ENCODE peak calls at places on chromosomes 7 and 10, in eight cellular contexts. D, Y, I, H, C, R, S and E are unnamed samples.

GRCh38 chr7:11300231-11300630 is 326.6 kb downstream of the PHF14 start:
- DNase-seq in D (no peak), Y (no peak), I (no peak), H (no peak), C (no peak), R (no peak), S (no peak), E (no peak)

GRCh38 chr10:24872049-24872789 is 80.2 kb downstream of the PRTFDC1 start:
- DNase-seq in D (no peak), Y (no peak), I (no peak), H (no peak), C (no peak), R (no peak), S (no peak), E (no peak)

GRCh38 chr10:75858357-75858756 is 426.9 kb downstream of the LRMDA start:
- DNase-seq in D (no peak), Y (no peak), I (no peak), H (no peak), C (no peak), R (no peak), S (no peak), E (no peak)

GRCh38 chr10:96648297-96648696 is 61.5 kb upstream of the TM9SF3 start:
- DNase-seq in D (no peak), Y (no peak), I (no peak), H (no peak), C (no peak), R (no peak), S (no peak), E (no peak)

GRCh38 chr10:121788115-121788514 is 139.7 kb downstream of the ATE1 start:
- DNase-seq in D (no peak), Y (no peak), I (no peak), H (no peak), C (no peak), R (no peak), S (no peak), E (no peak)

GRCh38 chr10:116255931-116256748 is 16.9 kb downstream of the GFRA1 start:
- DNase-seq in D (no peak), Y (no peak), I (no peak), H (no peak), C (no peak), R (no peak), S (no peak), E (no peak)

GRCh38 chr7:52764502-52765169 is 270.8 kb upstream of the POM121L12 start:
- DNase-seq in D (no peak), Y (no peak), I (no peak), H (no peak), C (no peak), R (no peak), S (no peak), E (no peak)

GRCh38 chr10:70474780-70475179 is 3.8 kb upstream of the PALD1 start:
- DNase-seq in D (no peak), Y (no peak), I (no peak), H (no peak), C (no peak), R (no peak), S (no peak), E (no peak)

GRCh38 chr7:13181221-13181620 is 493.8 kb downstream of the ARL4A start:
- DNase-seq in D (no peak), Y (no peak), I (no peak), H (no peak), C (no peak), R (no peak), S (no peak), E (no peak)

GRCh38 chr10:15485027-15485426 is 113.9 kb upstream of the FAM171A1 start:
- DNase-seq in D (no peak), Y (no peak), I (no peak), H (no peak), C (no peak), R (no peak), S (no peak), E (no peak)

GRCh38 chr10:15482168-15482567 is 111.1 kb upstream of the FAM171A1 start:
- DNase-seq in D (no peak), Y (no peak), I (no peak), H (no peak), C (no peak), R (no peak), S (no peak), E (no peak)

GRCh38 chr10:15485684-15486316 is 114.7 kb upstream of the FAM171A1 start:
- DNase-seq in D (no peak), Y (no peak), I (no peak), H (no peak), C (no peak), R (no peak), S (no peak), E (no peak)

GRCh38 chr10:15484128-15484527 is 113.0 kb upstream of the FAM171A1 start:
- DNase-seq in D (no peak), Y (no peak), I (no peak), H (no peak), C (no peak), R (no peak), S (no peak), E (no peak)

DNA sequence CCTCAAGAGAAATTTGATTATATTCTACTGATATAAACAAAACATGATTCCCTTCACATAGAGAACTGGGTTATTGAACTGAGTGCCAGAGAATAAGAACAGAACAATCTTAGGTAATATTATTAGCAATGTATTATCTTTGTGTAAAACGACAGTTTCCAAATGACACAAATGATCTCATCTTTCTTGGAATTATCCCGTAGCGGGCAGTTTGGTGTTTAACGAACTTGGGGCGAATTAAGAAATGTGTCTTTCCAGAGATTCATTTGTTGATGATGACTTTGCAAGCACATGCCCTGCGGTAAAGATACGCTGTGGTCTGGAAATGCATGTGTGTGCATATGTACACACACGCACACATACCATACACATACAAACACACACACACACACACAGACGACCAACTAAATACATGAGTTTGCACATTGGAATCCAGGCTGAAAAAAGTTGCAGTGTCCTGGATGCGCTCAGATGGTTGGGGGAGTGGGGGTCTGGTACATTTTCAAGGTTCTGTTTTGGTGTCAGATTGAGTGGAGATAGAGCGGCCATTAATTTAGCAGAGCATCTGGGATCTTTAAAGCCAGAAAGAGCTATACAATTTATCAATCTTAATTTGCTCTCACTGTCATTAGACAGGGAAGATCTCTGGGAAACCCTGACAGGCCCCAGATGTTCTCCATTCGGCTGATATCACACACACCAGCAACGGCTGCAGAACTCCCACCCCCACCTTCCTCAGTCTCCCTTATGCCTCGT is 112.3 kb upstream of the FAM171A1 start:
- DNase-seq in D (no peak), Y (no peak), I (no peak), H (no peak), C (no peak), R (no peak), S (no peak), E (no peak)
- TF ChIP-seq POLR2A in D (no peak), Y (no peak), I (no peak), H (no peak), C (no peak), R (no peak), S (no peak), E (no peak)

GRCh38 chr7:128409435-128410091 is at the start of gene IMPDH1:
- DNase-seq in D (peak), Y (peak), I (peak), H (peak), C (peak), R (peak), S (peak), E (peak)
- TF ChIP-seq POLR2A in D (peak), Y (peak), I (peak), H (peak), C (peak), R (no peak), S (no peak), E (peak)

GRCh38 chr7:44798649-44799275 is 2.3 kb downstream of the PPIA start:
- DNase-seq in D (no peak), Y (no peak), I (no peak), H (no peak), C (no peak), R (no peak), S (no peak), E (no peak)
- TF ChIP-seq POLR2A in D (peak), Y (no peak), I (no peak), H (no peak), C (no peak), R (no peak), S (no peak), E (no peak)

GRCh38 chr7:74297516-74298233 is 8.5 kb downstream of the CLIP2 start:
- DNase-seq in D (no peak), Y (no peak), I (no peak), H (no peak), C (no peak), R (no peak), S (no peak), E (no peak)
- TF ChIP-seq POLR2A in D (no peak), Y (no peak), I (no peak), H (no peak), C (no peak), R (no peak), S (no peak), E (no peak)

GRCh38 chr7:99828818-99829217 is 1.0 kb downstream of the CYP3A43 start:
- DNase-seq in D (no peak), Y (no peak), I (no peak), H (no peak), C (no peak), R (no peak), S (no peak), E (no peak)

GRCh38 chr7:99829520-99830160 is 1.8 kb downstream of the CYP3A43 start:
- DNase-seq in D (no peak), Y (no peak), I (no peak), H (no peak), C (no peak), R (no peak), S (no peak), E (no peak)

GRCh38 chr7:99825873-99826272 is 1.9 kb upstream of the CYP3A43 start:
- DNase-seq in D (no peak), Y (no peak), I (no peak), H (no peak), C (no peak), R (no peak), S (no peak), E (no peak)

GRCh38 chr7:99825451-99825850 is 2.4 kb upstream of the CYP3A43 start:
- DNase-seq in D (no peak), Y (no peak), I (no peak), H (no peak), C (no peak), R (no peak), S (no peak), E (no peak)

GRCh38 chr7:99827040-99827778 is 604 bp upstream of the CYP3A43 start:
- DNase-seq in D (no peak), Y (no peak), I (no peak), H (no peak), C (no peak), R (no peak), S (no peak), E (peak)
- TF ChIP-seq POLR2A in D (no peak), Y (no peak), I (no peak), H (no peak), C (no peak), R (no peak), S (no peak), E (no peak)

DNA sequence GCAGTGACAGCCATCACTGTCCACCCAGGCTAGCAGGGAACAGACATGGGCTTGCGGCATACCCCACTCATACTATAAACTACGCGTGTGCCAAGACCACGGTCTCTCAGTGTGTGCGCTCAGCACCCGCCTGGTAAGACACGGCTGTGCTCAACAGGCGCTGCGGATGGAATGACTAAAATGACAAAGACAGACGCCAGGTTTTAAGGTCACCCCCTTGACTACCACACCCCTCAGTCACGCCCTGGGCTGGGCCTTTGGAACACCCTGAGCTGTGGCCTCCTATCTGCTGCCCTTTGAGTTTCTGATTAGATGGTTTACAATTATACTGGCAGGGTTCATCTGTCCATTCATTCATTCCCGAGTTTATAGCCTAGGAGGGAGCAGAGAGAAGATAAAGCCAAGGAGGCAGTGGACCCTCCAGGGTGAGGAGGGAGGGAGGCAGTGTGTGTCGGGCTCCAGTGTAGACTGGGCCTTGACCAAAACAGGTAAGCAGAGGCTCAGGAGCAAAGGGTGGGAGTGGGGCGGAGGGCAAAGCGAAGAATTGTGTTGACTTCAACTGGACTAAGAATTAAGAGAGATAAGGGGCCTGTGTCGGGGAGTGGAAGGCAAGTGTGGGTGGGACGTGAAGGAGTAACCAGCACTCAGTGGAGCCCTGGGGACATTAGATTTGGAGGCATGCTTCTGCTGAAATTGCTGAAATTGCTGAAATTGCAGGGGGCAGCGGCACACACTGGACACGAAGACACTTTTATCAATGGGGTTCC is 35.0 kb downstream of the TNS3 start:
- DNase-seq in D (no peak), Y (no peak), I (no peak), H (no peak), C (peak), R (no peak), S (no peak), E (no peak)
- TF ChIP-seq POLR2A in D (no peak), Y (no peak), I (no peak), H (no peak), C (no peak), R (no peak), S (no peak), E (no peak)

DNA sequence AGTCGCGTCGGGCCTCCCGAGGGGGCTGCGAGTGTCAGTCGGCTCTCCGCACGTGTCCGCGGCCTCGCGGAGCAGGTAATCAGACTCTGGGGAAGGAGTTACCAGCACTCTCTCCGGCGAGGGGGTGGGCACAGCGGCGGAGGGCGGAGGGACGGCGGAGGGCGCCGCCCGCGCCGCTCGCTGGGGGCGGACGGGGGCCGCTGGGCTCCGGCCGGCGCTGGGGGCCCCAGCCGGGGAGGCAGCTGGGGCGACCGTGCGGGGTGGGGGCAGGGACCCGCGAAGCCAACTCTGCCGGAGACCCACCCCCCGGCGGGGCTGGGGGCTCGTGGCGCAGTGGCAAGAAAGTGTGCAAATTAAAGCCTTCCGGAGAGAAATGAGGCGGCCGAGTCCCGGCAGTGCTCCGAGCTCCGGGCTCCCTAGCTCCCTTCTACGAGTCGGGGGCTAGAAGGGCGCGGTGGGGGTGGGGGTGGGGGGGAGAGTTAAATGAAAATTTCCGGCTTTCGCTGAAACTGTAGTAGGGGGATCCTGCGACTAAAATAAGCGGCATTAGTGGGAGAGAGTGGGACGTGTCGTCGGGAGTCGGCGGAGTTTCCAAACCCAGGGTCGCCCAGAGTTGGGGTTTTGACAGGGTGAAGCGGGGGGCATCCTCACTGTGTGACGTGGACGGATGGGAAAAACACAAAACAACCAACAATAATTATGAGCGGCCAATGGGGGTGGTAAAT is at the start of gene CDK6:
- DNase-seq in D (peak), Y (no peak), I (peak), H (no peak), C (peak), R (peak), S (peak), E (peak)
- TF ChIP-seq POLR2A in D (peak), Y (peak), I (no peak), H (peak), C (no peak), R (no peak), S (no peak), E (no peak)

DNA sequence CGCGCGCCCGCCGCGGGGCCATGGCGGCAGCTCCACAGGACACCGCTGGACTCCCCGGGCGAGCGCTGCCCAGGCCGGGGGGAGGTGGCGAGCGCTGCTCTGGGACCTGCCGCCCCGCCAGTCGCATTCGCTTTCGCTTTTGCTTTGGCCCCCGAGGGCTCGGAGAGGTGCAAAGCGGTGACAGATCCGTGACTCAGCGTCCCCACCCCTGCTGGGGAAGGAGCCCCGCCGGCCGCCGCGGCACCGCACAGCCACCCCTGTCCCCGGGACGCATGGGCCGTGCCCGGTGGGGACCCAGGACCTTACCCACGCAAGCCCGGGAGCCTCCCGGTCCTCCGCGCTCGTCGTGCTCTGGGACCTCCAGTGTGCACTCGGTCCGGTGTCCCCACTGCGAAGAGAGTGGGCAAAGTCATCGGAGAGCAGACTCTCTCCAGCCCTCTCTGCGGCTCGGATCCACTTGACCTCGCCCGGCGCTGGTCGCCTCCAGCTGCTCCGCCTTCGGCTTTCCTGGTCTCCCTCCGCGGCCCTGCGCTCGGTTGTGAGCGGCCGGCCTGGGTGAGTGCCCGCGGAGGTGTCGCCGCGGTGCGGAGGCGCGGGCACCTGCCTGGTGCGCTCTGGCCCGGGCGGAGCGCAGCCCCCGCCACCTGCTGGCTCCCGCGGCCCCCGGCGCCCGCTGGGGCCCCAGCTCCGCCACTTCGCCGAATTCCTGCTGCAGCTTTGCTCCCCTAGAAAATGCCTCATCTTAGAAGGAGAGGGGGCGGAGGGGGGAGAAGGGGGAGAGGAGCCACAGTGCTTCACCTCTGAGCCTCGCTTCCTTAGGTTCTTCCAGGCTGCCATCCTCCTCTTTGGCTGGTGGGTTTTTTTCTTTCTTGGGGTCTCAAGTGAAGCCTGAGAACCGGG is at the start of gene IL15RA:
- DNase-seq in D (peak), Y (no peak), I (peak), H (peak), C (peak), R (no peak), S (peak), E (peak)
- TF ChIP-seq POLR2A in D (peak), Y (peak), I (no peak), H (peak), C (peak), R (no peak), S (no peak), E (peak)

GRCh38 chr7:76293407-76293901 is 9.0 kb upstream of the HSPB1 start:
- DNase-seq in D (no peak), Y (no peak), I (no peak), H (no peak), C (no peak), R (no peak), S (no peak), E (peak)
- TF ChIP-seq POLR2A in D (no peak), Y (no peak), I (no peak), H (no peak), C (no peak), R (no peak), S (no peak), E (no peak)